ENCODE peak calls at places on chromosomes 6 and 20, in six cellular contexts. J is left lung, E is psoas muscle, A is pancreas, V is uterus, O is HCT116. X is an unnamed sample.

GRCh38 chr20:37309941-37310590 is 20.6 kb downstream of the MANBAL start:
- DNase-seq in J (peak; percentile 28), E (no peak), A (no peak), V (no peak), O (no peak), X (no peak)

GRCh38 chr6:99739526-99739925 is 132.9 kb downstream of the PRDM13 start:
- DNase-seq in J (no peak), E (peak; percentile 68), A (no peak), V (no peak), O (no peak), X (no peak)

GRCh38 chr6:154754152-154754551 is 20.9 kb downstream of the SCAF8 start:
- DNase-seq in J (no peak), E (no peak), A (no peak), V (no peak), O (no peak), X (no peak)

GRCh38 chr6:132122871-132123270 is 171.7 kb upstream of the CCN2 start:
- DNase-seq in J (no peak), E (no peak), A (no peak), V (no peak), O (no peak), X (no peak)

GRCh38 chr6:130994319-130995097 is 68.5 kb downstream of the EPB41L2 start:
- DNase-seq in J (no peak), E (no peak), A (no peak), V (no peak), O (no peak), X (no peak)

GRCh38 chr6:96235927-96236326 is 220.2 kb downstream of the FUT9 start:
- DNase-seq in J (no peak), E (no peak), A (no peak), V (no peak), O (no peak), X (no peak)

GRCh38 chr6:107656381-107656780 is 166.5 kb downstream of the SOBP start:
- DNase-seq in J (no peak), E (no peak), A (no peak), V (no peak), O (no peak), X (no peak)

GRCh38 chr6:31972709-31973350 is 892 bp upstream of the DXO start:
- DNase-seq in J (no peak), E (no peak), A (no peak), V (no peak), O (no peak), X (no peak)

GRCh38 chr6:89045585-89045984 is 35.0 kb upstream of the PNRC1 start:
- DNase-seq in J (no peak), E (no peak), A (no peak), V (no peak), O (no peak), X (no peak)

GRCh38 chr20:59821201-59821600 is 112.2 kb downstream of the SYCP2 start:
- DNase-seq in J (no peak), E (no peak), A (no peak), V (peak; percentile 7), O (no peak), X (peak; percentile 21)

GRCh38 chr6:113203135-113203534 is 654.0 kb upstream of the MARCKS start:
- DNase-seq in J (no peak), E (no peak), A (no peak), V (no peak), O (no peak), X (no peak)

GRCh38 chr6:95354551-95354950 is 222.8 kb upstream of the MANEA start:
- DNase-seq in J (no peak), E (no peak), A (no peak), V (no peak), O (no peak), X (no peak)

GRCh38 chr6:136039185-136039584 is 187.7 kb downstream of the PDE7B start:
- DNase-seq in J (no peak), E (no peak), A (no peak), V (no peak), O (no peak), X (no peak)

GRCh38 chr6:82248233-82248735 is 740 bp upstream of the IBTK start:
- DNase-seq in J (no peak), E (no peak), A (peak; percentile 48), V (no peak), O (peak; percentile 49), X (no peak)

GRCh38 chr6:106772270-106773142 is 143.1 kb downstream of the QRSL1 start:
- DNase-seq in J (no peak), E (no peak), A (no peak), V (no peak), O (no peak), X (no peak)

GRCh38 chr6:104784884-104785283 is 74.8 kb downstream of the HACE1 start:
- DNase-seq in J (no peak), E (no peak), A (no peak), V (no peak), O (no peak), X (no peak)

GRCh38 chr6:129345890-129346289 is 364.1 kb downstream of the ARHGAP18 start:
- DNase-seq in J (no peak), E (no peak), A (no peak), V (no peak), O (no peak), X (no peak)

GRCh38 chr20:35447082-35447789 is 8.2 kb upstream of the CEP250 start:
- DNase-seq in J (peak; percentile 81), E (peak; percentile 91), A (peak; percentile 74), V (peak; percentile 86), O (peak; percentile 68), X (peak; percentile 95)
- H3K4me3 ChIP-seq in J (peak overlapping the region; percentile 19), E (peak overlapping the region; percentile 63), A (peak overlapping the region; percentile 38), V (peak overlapping the region; percentile 25), O (peak overlapping the region; percentile 23), X (no peak overlapping the region)

GRCh38 chr20:19791887-19792286 is 33.8 kb downstream of the RIN2 start:
- DNase-seq in J (no peak), E (no peak), A (no peak), V (no peak), O (no peak), X (no peak)
- H3K27ac ChIP-seq in J (no peak overlapping the region), E (no peak overlapping the region), A (no peak overlapping the region), V (no peak overlapping the region), O (no peak overlapping the region), X (no peak overlapping the region)

DNA sequence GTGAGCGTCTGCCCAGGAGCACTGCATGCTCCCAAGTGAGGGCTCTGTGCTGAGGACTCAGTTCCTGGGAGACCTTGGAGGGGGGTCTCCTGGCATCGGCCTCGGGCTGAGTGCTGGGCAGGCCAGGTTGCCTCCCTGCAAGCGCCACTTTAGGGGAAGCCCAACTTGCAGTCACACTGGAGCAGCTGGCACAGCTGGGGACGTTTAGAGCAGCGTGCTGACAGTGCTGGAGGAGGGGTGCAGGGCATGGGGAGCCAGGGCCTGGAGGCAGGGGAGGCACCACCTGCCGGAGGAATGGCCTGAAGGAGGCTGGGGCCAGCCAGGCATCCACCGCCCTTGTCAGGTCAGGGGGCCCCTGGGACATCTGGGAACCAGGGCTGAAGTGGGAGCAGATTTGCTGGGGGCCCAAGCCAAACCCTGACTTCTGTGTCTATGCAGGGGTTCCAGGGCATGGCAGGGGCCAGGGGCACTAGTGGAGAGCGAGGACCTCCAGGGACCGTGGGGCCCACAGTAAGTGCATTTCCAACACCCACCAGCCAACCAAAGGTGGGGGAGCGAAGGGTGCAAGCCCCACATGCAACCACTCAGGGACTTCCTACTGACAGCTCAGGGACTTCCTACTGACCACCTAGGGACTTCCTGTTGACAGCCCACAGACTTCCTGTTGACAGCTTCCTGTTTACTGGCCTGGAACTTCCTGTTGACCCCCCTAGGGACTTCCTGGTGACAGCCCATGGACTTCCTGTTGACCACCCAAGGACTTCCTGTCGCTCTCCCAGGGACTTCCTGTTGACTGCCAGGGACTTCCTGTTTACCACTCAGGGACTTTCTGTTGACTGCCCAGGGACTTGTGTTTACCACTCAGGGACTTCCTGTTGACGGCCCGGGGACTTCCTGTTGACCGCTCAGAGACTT is 33.6 kb downstream of the COL20A1 start:
- DNase-seq in J (no peak), E (peak; percentile 41), A (no peak), V (no peak), O (no peak), X (peak; percentile 12)
- H3K4me3 ChIP-seq in J (no peak overlapping the region), E (no peak overlapping the region), A (no peak overlapping the region), V (no peak overlapping the region), O (no peak overlapping the region), X (no peak overlapping the region)

GRCh38 chr20:41335591-41335990 is 5.0 kb upstream of the LPIN3 start:
- DNase-seq in J (no peak), E (no peak), A (no peak), V (no peak), O (no peak), X (no peak)

GRCh38 chr20:41336711-41337492 is 3.7 kb upstream of the LPIN3 start:
- DNase-seq in J (no peak), E (peak; percentile 72), A (no peak), V (no peak), O (no peak), X (no peak)

GRCh38 chr20:41331731-41332130 is 8.9 kb upstream of the LPIN3 start:
- DNase-seq in J (no peak), E (no peak), A (no peak), V (no peak), O (no peak), X (no peak)

GRCh38 chr20:41334452-41335421 is 5.9 kb upstream of the LPIN3 start:
- DNase-seq in J (no peak), E (no peak), A (no peak), V (no peak), O (no peak), X (no peak)

GRCh38 chr20:41334036-41334435 is 6.6 kb upstream of the LPIN3 start:
- DNase-seq in J (no peak), E (no peak), A (no peak), V (no peak), O (no peak), X (no peak)
- H3K27ac ChIP-seq in J (no peak overlapping the region), E (peak overlapping the region; percentile 53), A (peak overlapping the region; percentile 13), V (peak overlapping the region; percentile 63), O (no peak overlapping the region), X (no peak overlapping the region)

X was measured in aorta.